ENCODE peak calls at places on chromosomes 5 and 9, in seven cellular contexts. X is PC-3; G is cardiac muscle cell; C is pancreas; W is CD8-positive, alpha-beta T cell; U is neural progenitor cell; E is adrenal gland. Q is an unnamed sample. For H3K27me3 and H3K36me3, the result is how much of the 10 kb centered on the place peaks cover.

GRCh38 chr5:8615142-8615858 is 746.4 kb downstream of the MTRR start:
- DNase-seq in X (peak), G (no peak), C (no peak), W (no peak), U (no peak), E (no peak), Q (no peak)

GRCh38 chr5:40914835-40915234 is 5.5 kb downstream of the C7 start:
- DNase-seq in X (no peak), G (peak), C (no peak), W (no peak), U (no peak), E (no peak), Q (no peak)

GRCh38 chr5:136202800-136203199 is 9.8 kb upstream of the SMIM32 start:
- DNase-seq in X (no peak), G (peak), C (no peak), W (no peak), U (peak), E (no peak), Q (no peak)

GRCh38 chr9:114365194-114365593 is 22.6 kb downstream of the AKNA start:
- DNase-seq in X (no peak), G (no peak), C (no peak), W (no peak), U (no peak), E (no peak), Q (no peak)

GRCh38 chr5:168434746-168435321 is 51.4 kb upstream of the RARS1 start:
- DNase-seq in X (no peak), G (no peak), C (no peak), W (no peak), U (no peak), E (no peak), Q (peak)

GRCh38 chr5:82885657-82886389 is 191.4 kb downstream of the TMEM167A start:
- DNase-seq in X (peak), G (no peak), C (no peak), W (no peak), U (no peak), E (no peak), Q (peak)

GRCh38 chr5:129820-130219 is 37.9 kb downstream of the PLEKHG4B start:
- DNase-seq in X (no peak), G (peak), C (no peak), W (no peak), U (no peak), E (no peak), Q (peak)

GRCh38 chr9:128689820-128690683 is 1.0 kb downstream of the SET start:
- DNase-seq in X (no peak), G (peak), C (peak), W (peak), U (peak), E (no peak), Q (no peak)

GRCh38 chr9:15113288-15113687 is 193.7 kb downstream of the TTC39B start:
- DNase-seq in X (no peak), G (no peak), C (no peak), W (no peak), U (no peak), E (no peak), Q (no peak)

GRCh38 chr9:94156549-94157407 is 72.5 kb downstream of the PTPDC1 start:
- DNase-seq in X (peak), G (peak), C (peak), W (no peak), U (no peak), E (peak), Q (peak)

GRCh38 chr9:1875921-1876448 is 139.2 kb upstream of the SMARCA2 start:
- DNase-seq in X (no peak), G (no peak), C (no peak), W (no peak), U (no peak), E (no peak), Q (no peak)

GRCh38 chr9:12056874-12057273 is 636.3 kb upstream of the TYRP1 start:
- DNase-seq in X (no peak), G (no peak), C (no peak), W (no peak), U (no peak), E (no peak), Q (no peak)

GRCh38 chr5:139812836-139813805 is 17.5 kb downstream of the PSD2 start:
- DNase-seq in X (no peak), G (no peak), C (no peak), W (no peak), U (no peak), E (no peak), Q (no peak)

GRCh38 chr5:109865636-109866035 is 175.9 kb downstream of the MAN2A1 start:
- DNase-seq in X (peak), G (peak), C (peak), W (no peak), U (no peak), E (peak), Q (peak)

GRCh38 chr5:59351076-59351794 is 542.3 kb downstream of the PDE4D start:
- DNase-seq in X (no peak), G (peak), C (no peak), W (no peak), U (no peak), E (no peak), Q (no peak)

GRCh38 chr9:36499156-36499886 is 73.4 kb upstream of the MELK start:
- DNase-seq in X (no peak), G (no peak), C (no peak), W (no peak), U (peak), E (no peak), Q (no peak)

GRCh38 chr9:134243778-134244467 is 79.6 kb upstream of the RNU6ATAC start:
- DNase-seq in X (no peak), G (peak), C (no peak), W (peak), U (no peak), E (no peak), Q (no peak)

GRCh38 chr9:87359958-87360601 is 137.6 kb upstream of the DAPK1 start:
- DNase-seq in X (no peak), G (no peak), C (peak), W (no peak), U (no peak), E (no peak), Q (no peak)

GRCh38 chr5:142674438-142675210 is 11.3 kb downstream of the FGF1 start:
- DNase-seq in X (peak), G (peak), C (no peak), W (no peak), U (no peak), E (no peak), Q (peak)

GRCh38 chr5:62982348-62982747 is 403.7 kb downstream of the LRRC70 start:
- DNase-seq in X (no peak), G (no peak), C (no peak), W (no peak), U (peak), E (peak), Q (no peak)

GRCh38 chr5:134374234-134374633 is 2.9 kb downstream of the UBE2B start:
- DNase-seq in X (peak), G (no peak), C (no peak), W (no peak), U (no peak), E (no peak), Q (no peak)

DNA sequence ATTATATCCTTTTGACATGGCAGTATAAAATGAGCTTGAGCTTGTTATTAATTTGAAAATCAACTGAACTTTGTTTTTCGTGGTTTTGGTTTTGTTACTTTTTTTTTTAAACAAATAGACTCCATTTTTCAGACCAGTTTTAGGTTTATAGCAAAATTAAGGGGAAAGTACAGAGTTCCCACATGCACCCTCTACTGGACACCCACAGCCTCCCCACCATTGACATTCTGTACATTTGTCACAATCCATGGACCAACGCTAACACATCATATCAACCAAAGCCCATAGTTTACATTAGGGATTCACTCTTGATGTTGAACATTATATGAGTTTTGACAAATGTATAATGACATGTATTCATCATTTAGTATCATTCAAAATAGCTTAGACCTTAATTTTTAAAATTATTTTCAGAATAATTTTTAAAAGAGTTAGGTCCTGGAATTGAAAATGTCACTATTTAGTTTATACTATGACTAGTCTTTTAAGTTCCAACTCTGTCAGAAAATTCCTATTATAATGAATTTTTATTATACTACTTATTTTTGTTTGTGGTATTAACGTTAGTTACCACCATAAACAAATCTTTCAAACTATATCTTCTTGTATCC is 35.3 kb upstream of the JMY start:
- DNase-seq in X (peak), G (peak), C (no peak), W (no peak), U (peak), E (no peak), Q (no peak)
- TF ChIP-seq CTCF in X (peak), G (peak), C (no peak), W (peak), U (peak), E (no peak), Q (peak)

DNA sequence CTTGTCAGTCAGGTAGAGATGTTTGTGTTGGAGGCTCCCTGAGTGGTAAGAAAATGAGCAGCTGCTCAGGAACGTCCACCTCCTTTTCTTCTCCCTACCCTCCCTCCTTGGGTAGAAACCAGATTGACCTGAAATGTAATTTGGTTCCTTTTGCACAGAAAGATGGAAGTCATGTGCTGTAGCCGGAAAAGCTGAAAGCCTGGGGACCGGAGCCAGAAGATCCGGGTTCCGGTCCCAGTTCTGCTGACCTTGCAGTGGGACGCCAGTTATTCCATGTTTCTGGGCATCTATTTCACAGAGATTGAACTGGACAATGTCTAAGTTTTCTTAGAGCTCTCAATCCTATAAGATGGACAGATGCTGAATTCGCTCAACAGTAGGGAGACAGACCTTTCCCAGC is 40.1 kb downstream of the SLC36A1 start:
- DNase-seq in X (no peak), G (no peak), C (no peak), W (no peak), U (no peak), E (no peak), Q (no peak)
- H3K27me3 ChIP-seq in X (under half), G (under half), C (under half), W (under half), U (under half), E (under half), Q (under half)

DNA sequence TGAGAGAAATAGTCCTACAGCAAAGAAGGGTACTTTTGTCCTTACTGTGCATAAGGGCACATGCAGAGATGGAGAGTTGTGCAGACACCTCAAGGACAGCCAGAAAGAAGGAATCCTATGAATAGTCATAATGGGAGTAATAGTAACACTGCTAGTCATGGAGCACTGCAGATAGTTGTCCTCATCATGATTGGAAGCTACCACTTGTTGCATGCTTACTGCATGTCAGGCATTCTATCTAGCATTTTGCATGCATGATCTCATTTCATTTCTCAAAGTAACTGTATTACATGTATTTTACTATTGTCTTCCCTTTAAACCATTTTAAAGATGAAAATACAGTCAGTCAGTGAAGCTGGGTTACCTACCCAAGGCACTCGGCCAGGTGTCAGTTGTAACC is 81.3 kb downstream of the PIK3R1 start:
- DNase-seq in X (no peak), G (no peak), C (no peak), W (no peak), U (no peak), E (no peak), Q (no peak)
- H3K36me3 ChIP-seq in X (under half), G (half or more), C (under half), W (half or more), U (under half), E (half or more), Q (under half)

GRCh38 chr5:141149812-141150211 is at the start of gene PCDHB6:
- DNase-seq in X (no peak), G (peak), C (no peak), W (no peak), U (peak), E (no peak), Q (peak)
- TF ChIP-seq CTCF in X (no peak), G (peak), C (no peak), W (no peak), U (peak), E (no peak), Q (no peak)

DNA sequence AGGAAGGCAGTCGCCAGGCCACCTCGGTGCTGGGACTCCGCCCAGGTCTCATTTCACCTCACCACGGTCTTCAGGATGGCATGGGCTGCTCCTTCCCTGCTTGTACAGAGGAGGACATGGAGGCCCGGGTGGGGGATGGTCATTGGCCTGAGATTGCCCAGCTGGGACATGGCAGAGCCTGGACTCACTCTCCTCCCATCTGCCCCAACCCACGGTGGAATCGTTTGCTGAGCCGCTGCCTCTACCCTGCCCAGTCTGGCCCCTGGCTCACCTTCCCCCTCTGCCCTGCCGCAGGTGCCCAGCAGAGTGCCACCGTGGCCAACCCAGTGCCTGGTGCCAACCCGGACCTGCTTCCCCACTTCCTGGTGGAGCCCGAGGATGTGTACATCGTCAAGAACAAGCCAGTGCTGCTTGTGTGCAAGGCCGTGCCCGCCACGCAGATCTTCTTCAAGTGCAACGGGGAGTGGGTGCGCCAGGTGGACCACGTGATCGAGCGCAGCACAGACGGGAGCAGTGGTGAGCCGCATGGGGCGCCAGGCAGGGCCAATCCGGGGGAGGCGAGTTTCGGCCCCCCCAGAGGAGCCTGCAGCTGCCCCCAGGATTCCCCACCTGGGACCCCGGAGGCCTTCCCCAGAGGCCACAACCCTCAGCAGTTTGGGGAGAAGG is 36.7 kb downstream of the HK3 start:
- DNase-seq in X (no peak), G (no peak), C (no peak), W (no peak), U (no peak), E (no peak), Q (no peak)
- H3K27me3 ChIP-seq in X (under half), G (under half), C (under half), W (under half), U (under half), E (under half), Q (under half)